ENCODE peak calls at places on chromosomes 12 and 14, in four cellular contexts. S is gastrocnemius medialis; W is activated naive CD8-positive, alpha-beta T cell treated with anti-CD3 and anti-CD28 coated beads, Interleukin-2, amount 10 ng/mL, durations not matched to agents 7 days and 5 days; E is right lobe of liver. H is an unnamed sample.

GRCh38 chr14:74784634-74785033 is 21.5 kb downstream of the YLPM1 start:
- ATAC-seq in S (peak), W (peak), E (no peak), H (no peak)

GRCh38 chr14:97219356-97220017 is 422.3 kb downstream of the VRK1 start:
- ATAC-seq in S (no peak), W (peak), E (no peak), H (no peak)

GRCh38 chr12:103379670-103380069 is 116.1 kb downstream of the C12orf42 start:
- ATAC-seq in S (no peak), W (no peak), E (no peak), H (no peak)

GRCh38 chr14:92513966-92514843 is 624 bp downstream of the RIN3 start:
- ATAC-seq in S (peak), W (peak), E (peak), H (peak)

GRCh38 chr14:37328673-37329072 is 130.9 kb downstream of the MIPOL1 start:
- ATAC-seq in S (no peak), W (no peak), E (peak), H (no peak)

GRCh38 chr12:57309420-57309819 is 58.4 kb upstream of the STAC3 start:
- ATAC-seq in S (no peak), W (no peak), E (no peak), H (no peak)

GRCh38 chr14:44107156-44107555 is 399.9 kb downstream of the FSCB start:
- ATAC-seq in S (no peak), W (no peak), E (no peak), H (no peak)

GRCh38 chr12:111937429-111937828 is 75.5 kb downstream of the TMEM116 start:
- ATAC-seq in S (peak), W (no peak), E (no peak), H (no peak)

GRCh38 chr12:94714378-94714777 is 64.0 kb upstream of the TMCC3 start:
- ATAC-seq in S (peak), W (no peak), E (no peak), H (no peak)

GRCh38 chr12:103928736-103929050 is 1.5 kb upstream of the HSP90B1 start:
- ATAC-seq in S (no peak), W (no peak), E (no peak), H (no peak)

GRCh38 chr12:118537481-118537917 is 161.1 kb downstream of the SUDS3 start:
- ATAC-seq in S (peak), W (no peak), E (no peak), H (peak)

GRCh38 chr14:99981806-99982205 is 83.4 kb upstream of the EVL start:
- ATAC-seq in S (no peak), W (no peak), E (no peak), H (no peak)

GRCh38 chr14:101932668-101933067 is 31.7 kb upstream of the DYNC1H1 start:
- ATAC-seq in S (no peak), W (no peak), E (no peak), H (no peak)

GRCh38 chr14:36221097-36221496 is 44.6 kb upstream of the PTCSC3 start:
- ATAC-seq in S (no peak), W (no peak), E (no peak), H (no peak)

GRCh38 chr14:54338696-54339317 is 58.0 kb upstream of the CDKN3 start:
- ATAC-seq in S (no peak), W (no peak), E (no peak), H (no peak)

GRCh38 chr12:31492599-31493196 is 98.2 kb downstream of the DENND5B start:
- ATAC-seq in S (no peak), W (no peak), E (no peak), H (no peak)

GRCh38 chr14:67285876-67286452 is 44.7 kb downstream of the PALS1 start:
- ATAC-seq in S (no peak), W (no peak), E (peak), H (no peak)

GRCh38 chr12:96014932-96015599 is 18.9 kb upstream of the HAL start:
- ATAC-seq in S (peak), W (no peak), E (no peak), H (peak)

GRCh38 chr14:60217713-60218112 is 31.3 kb upstream of the PPM1A start:
- ATAC-seq in S (peak), W (no peak), E (no peak), H (no peak)

GRCh38 chr12:128026696-128027574 is 240.0 kb upstream of the TMEM132C start:
- ATAC-seq in S (no peak), W (no peak), E (no peak), H (no peak)